ENCODE peak calls at places on chromosomes 11 and 22, in nine cellular contexts. One of them, this sample, is unnamed.

GRCh38 chr11:3609416-3610265 is 32.2 kb downstream of the ART5 start:
- DNase-seq in right lobe of liver: no peak
- DNase-seq in activated CD8-positive, alpha-beta memory T cell treated with anti-CD3 and anti-CD28 coated beads, Interleukin-2, amount 10 ng/mL, durations not matched to agents 7 days and 5 days: no peak
- DNase-seq in GM12865: peak; percentile 46
- DNase-seq in fibroblast of pulmonary artery: peak; percentile 57
- DNase-seq in osteocyte: no peak
- DNase-seq in activated T-cell treated with anti-CD3 and anti-CD28 coated beads for 24 hours: peak; percentile 16
- DNase-seq in stimulated activated CD4-positive, alpha-beta T cell treated with anti-CD3 and anti-CD28 coated beads, Interleukin-1b, Interleukin-23, amount 100 ng/mL, for 1 hour: no peak
- DNase-seq in fibroblast of gingiva: no peak
- DNase-seq in this sample: no peak

GRCh38 chr11:105588001-105588400 is 21.9 kb upstream of the GRIA4 start:
- DNase-seq in GM12865: no peak
- DNase-seq in activated T-cell treated with anti-CD3 and anti-CD28 coated beads for 24 hours: no peak
- DNase-seq in stimulated activated CD4-positive, alpha-beta T cell treated with anti-CD3 and anti-CD28 coated beads, Interleukin-1b, Interleukin-23, amount 100 ng/mL, for 1 hour: no peak
- DNase-seq in osteocyte: no peak
- DNase-seq in fibroblast of gingiva: no peak
- DNase-seq in right lobe of liver: no peak
- DNase-seq in activated CD8-positive, alpha-beta memory T cell treated with anti-CD3 and anti-CD28 coated beads, Interleukin-2, amount 10 ng/mL, durations not matched to agents 7 days and 5 days: no peak
- DNase-seq in fibroblast of pulmonary artery: peak; percentile 49
- DNase-seq in this sample: no peak

GRCh38 chr11:113554531-113554930 is 79.3 kb upstream of the DRD2 start:
- DNase-seq in osteocyte: no peak
- DNase-seq in fibroblast of pulmonary artery: no peak
- DNase-seq in GM12865: peak; percentile 4
- DNase-seq in activated CD8-positive, alpha-beta memory T cell treated with anti-CD3 and anti-CD28 coated beads, Interleukin-2, amount 10 ng/mL, durations not matched to agents 7 days and 5 days: no peak
- DNase-seq in stimulated activated CD4-positive, alpha-beta T cell treated with anti-CD3 and anti-CD28 coated beads, Interleukin-1b, Interleukin-23, amount 100 ng/mL, for 1 hour: no peak
- DNase-seq in activated T-cell treated with anti-CD3 and anti-CD28 coated beads for 24 hours: no peak
- DNase-seq in fibroblast of gingiva: no peak
- DNase-seq in right lobe of liver: no peak
- DNase-seq in this sample: no peak

GRCh38 chr22:20629401-20629800 is 122.0 kb downstream of the MED15 start:
- DNase-seq in stimulated activated CD4-positive, alpha-beta T cell treated with anti-CD3 and anti-CD28 coated beads, Interleukin-1b, Interleukin-23, amount 100 ng/mL, for 1 hour: no peak
- DNase-seq in right lobe of liver: no peak
- DNase-seq in fibroblast of gingiva: no peak
- DNase-seq in GM12865: no peak
- DNase-seq in osteocyte: no peak
- DNase-seq in activated T-cell treated with anti-CD3 and anti-CD28 coated beads for 24 hours: no peak
- DNase-seq in activated CD8-positive, alpha-beta memory T cell treated with anti-CD3 and anti-CD28 coated beads, Interleukin-2, amount 10 ng/mL, durations not matched to agents 7 days and 5 days: no peak
- DNase-seq in fibroblast of pulmonary artery: no peak
- DNase-seq in this sample: no peak

GRCh38 chr11:32244453-32244852 is 153.6 kb downstream of the RCN1 start:
- DNase-seq in fibroblast of pulmonary artery: no peak
- DNase-seq in activated CD8-positive, alpha-beta memory T cell treated with anti-CD3 and anti-CD28 coated beads, Interleukin-2, amount 10 ng/mL, durations not matched to agents 7 days and 5 days: no peak
- DNase-seq in activated T-cell treated with anti-CD3 and anti-CD28 coated beads for 24 hours: no peak
- DNase-seq in GM12865: no peak
- DNase-seq in osteocyte: no peak
- DNase-seq in right lobe of liver: no peak
- DNase-seq in fibroblast of gingiva: no peak
- DNase-seq in stimulated activated CD4-positive, alpha-beta T cell treated with anti-CD3 and anti-CD28 coated beads, Interleukin-1b, Interleukin-23, amount 100 ng/mL, for 1 hour: no peak
- DNase-seq in this sample: no peak

GRCh38 chr22:37454857-37455686 is 27.8 kb upstream of the ELFN2 start:
- DNase-seq in stimulated activated CD4-positive, alpha-beta T cell treated with anti-CD3 and anti-CD28 coated beads, Interleukin-1b, Interleukin-23, amount 100 ng/mL, for 1 hour: no peak
- DNase-seq in activated CD8-positive, alpha-beta memory T cell treated with anti-CD3 and anti-CD28 coated beads, Interleukin-2, amount 10 ng/mL, durations not matched to agents 7 days and 5 days: no peak
- DNase-seq in GM12865: no peak
- DNase-seq in fibroblast of pulmonary artery: peak; percentile 90
- DNase-seq in osteocyte: no peak
- DNase-seq in right lobe of liver: no peak
- DNase-seq in fibroblast of gingiva: peak; percentile 33
- DNase-seq in activated T-cell treated with anti-CD3 and anti-CD28 coated beads for 24 hours: no peak
- DNase-seq in this sample: no peak

GRCh38 chr11:95456704-95457491 is 225.9 kb upstream of the SESN3 start:
- DNase-seq in stimulated activated CD4-positive, alpha-beta T cell treated with anti-CD3 and anti-CD28 coated beads, Interleukin-1b, Interleukin-23, amount 100 ng/mL, for 1 hour: no peak
- DNase-seq in osteocyte: no peak
- DNase-seq in fibroblast of gingiva: no peak
- DNase-seq in activated CD8-positive, alpha-beta memory T cell treated with anti-CD3 and anti-CD28 coated beads, Interleukin-2, amount 10 ng/mL, durations not matched to agents 7 days and 5 days: no peak
- DNase-seq in right lobe of liver: no peak
- DNase-seq in fibroblast of pulmonary artery: peak; percentile 82
- DNase-seq in activated T-cell treated with anti-CD3 and anti-CD28 coated beads for 24 hours: no peak
- DNase-seq in GM12865: no peak
- DNase-seq in this sample: no peak

GRCh38 chr11:114350022-114350421 is 50.3 kb downstream of the C11orf71 start:
- DNase-seq in fibroblast of pulmonary artery: no peak
- DNase-seq in activated T-cell treated with anti-CD3 and anti-CD28 coated beads for 24 hours: no peak
- DNase-seq in osteocyte: no peak
- DNase-seq in right lobe of liver: no peak
- DNase-seq in GM12865: no peak
- DNase-seq in stimulated activated CD4-positive, alpha-beta T cell treated with anti-CD3 and anti-CD28 coated beads, Interleukin-1b, Interleukin-23, amount 100 ng/mL, for 1 hour: no peak
- DNase-seq in fibroblast of gingiva: no peak
- DNase-seq in activated CD8-positive, alpha-beta memory T cell treated with anti-CD3 and anti-CD28 coated beads, Interleukin-2, amount 10 ng/mL, durations not matched to agents 7 days and 5 days: no peak
- DNase-seq in this sample: no peak

GRCh38 chr22:35861451-35861850 is 143.8 kb downstream of the APOL5 start:
- DNase-seq in fibroblast of gingiva: no peak
- DNase-seq in osteocyte: no peak
- DNase-seq in right lobe of liver: no peak
- DNase-seq in stimulated activated CD4-positive, alpha-beta T cell treated with anti-CD3 and anti-CD28 coated beads, Interleukin-1b, Interleukin-23, amount 100 ng/mL, for 1 hour: no peak
- DNase-seq in fibroblast of pulmonary artery: no peak
- DNase-seq in activated CD8-positive, alpha-beta memory T cell treated with anti-CD3 and anti-CD28 coated beads, Interleukin-2, amount 10 ng/mL, durations not matched to agents 7 days and 5 days: no peak
- DNase-seq in GM12865: peak; percentile 12
- DNase-seq in activated T-cell treated with anti-CD3 and anti-CD28 coated beads for 24 hours: no peak
- DNase-seq in this sample: no peak

GRCh38 chr11:119991669-119992068 is 146.2 kb downstream of the TRIM29 start:
- DNase-seq in fibroblast of pulmonary artery: no peak
- DNase-seq in activated T-cell treated with anti-CD3 and anti-CD28 coated beads for 24 hours: no peak
- DNase-seq in osteocyte: no peak
- DNase-seq in stimulated activated CD4-positive, alpha-beta T cell treated with anti-CD3 and anti-CD28 coated beads, Interleukin-1b, Interleukin-23, amount 100 ng/mL, for 1 hour: no peak
- DNase-seq in activated CD8-positive, alpha-beta memory T cell treated with anti-CD3 and anti-CD28 coated beads, Interleukin-2, amount 10 ng/mL, durations not matched to agents 7 days and 5 days: no peak
- DNase-seq in fibroblast of gingiva: no peak
- DNase-seq in right lobe of liver: no peak
- DNase-seq in GM12865: no peak
- DNase-seq in this sample: no peak

GRCh38 chr11:90392692-90393091 is 169.8 kb upstream of the CHORDC1 start:
- DNase-seq in activated CD8-positive, alpha-beta memory T cell treated with anti-CD3 and anti-CD28 coated beads, Interleukin-2, amount 10 ng/mL, durations not matched to agents 7 days and 5 days: no peak
- DNase-seq in osteocyte: no peak
- DNase-seq in right lobe of liver: no peak
- DNase-seq in stimulated activated CD4-positive, alpha-beta T cell treated with anti-CD3 and anti-CD28 coated beads, Interleukin-1b, Interleukin-23, amount 100 ng/mL, for 1 hour: no peak
- DNase-seq in fibroblast of gingiva: no peak
- DNase-seq in GM12865: no peak
- DNase-seq in activated T-cell treated with anti-CD3 and anti-CD28 coated beads for 24 hours: no peak
- DNase-seq in fibroblast of pulmonary artery: no peak
- DNase-seq in this sample: no peak

GRCh38 chr22:38820021-38820420 is 23.8 kb downstream of the NPTXR start:
- DNase-seq in activated CD8-positive, alpha-beta memory T cell treated with anti-CD3 and anti-CD28 coated beads, Interleukin-2, amount 10 ng/mL, durations not matched to agents 7 days and 5 days: no peak
- DNase-seq in osteocyte: no peak
- DNase-seq in right lobe of liver: peak; percentile 22
- DNase-seq in fibroblast of gingiva: no peak
- DNase-seq in stimulated activated CD4-positive, alpha-beta T cell treated with anti-CD3 and anti-CD28 coated beads, Interleukin-1b, Interleukin-23, amount 100 ng/mL, for 1 hour: no peak
- DNase-seq in fibroblast of pulmonary artery: no peak
- DNase-seq in activated T-cell treated with anti-CD3 and anti-CD28 coated beads for 24 hours: no peak
- DNase-seq in GM12865: no peak
- DNase-seq in this sample: no peak

GRCh38 chr11:452203-452744 is 2.2 kb downstream of the PTDSS2 start:
- DNase-seq in stimulated activated CD4-positive, alpha-beta T cell treated with anti-CD3 and anti-CD28 coated beads, Interleukin-1b, Interleukin-23, amount 100 ng/mL, for 1 hour: no peak
- DNase-seq in activated T-cell treated with anti-CD3 and anti-CD28 coated beads for 24 hours: no peak
- DNase-seq in GM12865: no peak
- DNase-seq in activated CD8-positive, alpha-beta memory T cell treated with anti-CD3 and anti-CD28 coated beads, Interleukin-2, amount 10 ng/mL, durations not matched to agents 7 days and 5 days: no peak
- DNase-seq in fibroblast of pulmonary artery: no peak
- DNase-seq in fibroblast of gingiva: no peak
- DNase-seq in right lobe of liver: no peak
- DNase-seq in osteocyte: no peak
- DNase-seq in this sample: no peak

GRCh38 chr11:27626938-27627586 is 73.2 kb downstream of the BDNF start:
- DNase-seq in fibroblast of gingiva: no peak
- DNase-seq in right lobe of liver: no peak
- DNase-seq in fibroblast of pulmonary artery: no peak
- DNase-seq in activated CD8-positive, alpha-beta memory T cell treated with anti-CD3 and anti-CD28 coated beads, Interleukin-2, amount 10 ng/mL, durations not matched to agents 7 days and 5 days: no peak
- DNase-seq in stimulated activated CD4-positive, alpha-beta T cell treated with anti-CD3 and anti-CD28 coated beads, Interleukin-1b, Interleukin-23, amount 100 ng/mL, for 1 hour: no peak
- DNase-seq in osteocyte: no peak
- DNase-seq in activated T-cell treated with anti-CD3 and anti-CD28 coated beads for 24 hours: no peak
- DNase-seq in GM12865: no peak
- DNase-seq in this sample: no peak

GRCh38 chr22:17112491-17113042 is 8.6 kb downstream of the TMEM121B start:
- DNase-seq in activated CD8-positive, alpha-beta memory T cell treated with anti-CD3 and anti-CD28 coated beads, Interleukin-2, amount 10 ng/mL, durations not matched to agents 7 days and 5 days: no peak
- DNase-seq in fibroblast of pulmonary artery: no peak
- DNase-seq in right lobe of liver: no peak
- DNase-seq in fibroblast of gingiva: no peak
- DNase-seq in osteocyte: no peak
- DNase-seq in GM12865: no peak
- DNase-seq in activated T-cell treated with anti-CD3 and anti-CD28 coated beads for 24 hours: no peak
- DNase-seq in stimulated activated CD4-positive, alpha-beta T cell treated with anti-CD3 and anti-CD28 coated beads, Interleukin-1b, Interleukin-23, amount 100 ng/mL, for 1 hour: no peak
- DNase-seq in this sample: no peak

GRCh38 chr22:49423125-49423650 is 404.5 kb downstream of the BRD1 start:
- DNase-seq in stimulated activated CD4-positive, alpha-beta T cell treated with anti-CD3 and anti-CD28 coated beads, Interleukin-1b, Interleukin-23, amount 100 ng/mL, for 1 hour: no peak
- DNase-seq in activated T-cell treated with anti-CD3 and anti-CD28 coated beads for 24 hours: no peak
- DNase-seq in GM12865: no peak
- DNase-seq in osteocyte: peak; percentile 78
- DNase-seq in fibroblast of pulmonary artery: no peak
- DNase-seq in activated CD8-positive, alpha-beta memory T cell treated with anti-CD3 and anti-CD28 coated beads, Interleukin-2, amount 10 ng/mL, durations not matched to agents 7 days and 5 days: no peak
- DNase-seq in right lobe of liver: no peak
- DNase-seq in fibroblast of gingiva: no peak
- DNase-seq in this sample: no peak

GRCh38 chr22:17655289-17655688 is 16.7 kb downstream of the BCL2L13 start:
- DNase-seq in fibroblast of gingiva: peak; percentile 9
- DNase-seq in right lobe of liver: peak; percentile 87
- DNase-seq in GM12865: no peak
- DNase-seq in activated T-cell treated with anti-CD3 and anti-CD28 coated beads for 24 hours: no peak
- DNase-seq in activated CD8-positive, alpha-beta memory T cell treated with anti-CD3 and anti-CD28 coated beads, Interleukin-2, amount 10 ng/mL, durations not matched to agents 7 days and 5 days: no peak
- DNase-seq in osteocyte: no peak
- DNase-seq in stimulated activated CD4-positive, alpha-beta T cell treated with anti-CD3 and anti-CD28 coated beads, Interleukin-1b, Interleukin-23, amount 100 ng/mL, for 1 hour: no peak
- DNase-seq in fibroblast of pulmonary artery: no peak
- DNase-seq in this sample: no peak

GRCh38 chr11:84558085-84558905 is 1068.8 kb downstream of the DLG2 start:
- DNase-seq in osteocyte: no peak
- DNase-seq in activated T-cell treated with anti-CD3 and anti-CD28 coated beads for 24 hours: no peak
- DNase-seq in stimulated activated CD4-positive, alpha-beta T cell treated with anti-CD3 and anti-CD28 coated beads, Interleukin-1b, Interleukin-23, amount 100 ng/mL, for 1 hour: no peak
- DNase-seq in fibroblast of pulmonary artery: peak; percentile 66
- DNase-seq in fibroblast of gingiva: peak; percentile 36
- DNase-seq in activated CD8-positive, alpha-beta memory T cell treated with anti-CD3 and anti-CD28 coated beads, Interleukin-2, amount 10 ng/mL, durations not matched to agents 7 days and 5 days: no peak
- DNase-seq in GM12865: peak; percentile 54
- DNase-seq in right lobe of liver: no peak
- DNase-seq in this sample: no peak

GRCh38 chr11:64564947-64565889 is 25.8 kb upstream of the SLC22A12 start:
- DNase-seq in activated CD8-positive, alpha-beta memory T cell treated with anti-CD3 and anti-CD28 coated beads, Interleukin-2, amount 10 ng/mL, durations not matched to agents 7 days and 5 days: no peak
- DNase-seq in right lobe of liver: peak; percentile 42
- DNase-seq in fibroblast of gingiva: no peak
- DNase-seq in GM12865: no peak
- DNase-seq in activated T-cell treated with anti-CD3 and anti-CD28 coated beads for 24 hours: no peak
- DNase-seq in fibroblast of pulmonary artery: no peak
- DNase-seq in osteocyte: no peak
- DNase-seq in stimulated activated CD4-positive, alpha-beta T cell treated with anti-CD3 and anti-CD28 coated beads, Interleukin-1b, Interleukin-23, amount 100 ng/mL, for 1 hour: no peak
- DNase-seq in this sample: no peak

GRCh38 chr11:117096140-117096972 is 1.9 kb downstream of the SIK3 start:
- DNase-seq in fibroblast of gingiva: no peak
- DNase-seq in osteocyte: no peak
- DNase-seq in activated CD8-positive, alpha-beta memory T cell treated with anti-CD3 and anti-CD28 coated beads, Interleukin-2, amount 10 ng/mL, durations not matched to agents 7 days and 5 days: peak; percentile 57
- DNase-seq in stimulated activated CD4-positive, alpha-beta T cell treated with anti-CD3 and anti-CD28 coated beads, Interleukin-1b, Interleukin-23, amount 100 ng/mL, for 1 hour: no peak
- DNase-seq in fibroblast of pulmonary artery: no peak
- DNase-seq in right lobe of liver: peak; percentile 65
- DNase-seq in GM12865: peak; percentile 89
- DNase-seq in activated T-cell treated with anti-CD3 and anti-CD28 coated beads for 24 hours: no peak
- DNase-seq in this sample: no peak

GRCh38 chr11:12952094-12952493 is 57.0 kb upstream of the RASSF10 start:
- DNase-seq in fibroblast of gingiva: no peak
- DNase-seq in osteocyte: no peak
- DNase-seq in right lobe of liver: no peak
- DNase-seq in activated CD8-positive, alpha-beta memory T cell treated with anti-CD3 and anti-CD28 coated beads, Interleukin-2, amount 10 ng/mL, durations not matched to agents 7 days and 5 days: no peak
- DNase-seq in stimulated activated CD4-positive, alpha-beta T cell treated with anti-CD3 and anti-CD28 coated beads, Interleukin-1b, Interleukin-23, amount 100 ng/mL, for 1 hour: no peak
- DNase-seq in GM12865: no peak
- DNase-seq in activated T-cell treated with anti-CD3 and anti-CD28 coated beads for 24 hours: no peak
- DNase-seq in fibroblast of pulmonary artery: no peak
- DNase-seq in this sample: no peak

GRCh38 chr11:112962854-112963367 is 1.7 kb downstream of the NCAM1 start:
- DNase-seq in osteocyte: no peak
- DNase-seq in activated CD8-positive, alpha-beta memory T cell treated with anti-CD3 and anti-CD28 coated beads, Interleukin-2, amount 10 ng/mL, durations not matched to agents 7 days and 5 days: no peak
- DNase-seq in right lobe of liver: peak; percentile 54
- DNase-seq in fibroblast of gingiva: no peak
- DNase-seq in activated T-cell treated with anti-CD3 and anti-CD28 coated beads for 24 hours: no peak
- DNase-seq in stimulated activated CD4-positive, alpha-beta T cell treated with anti-CD3 and anti-CD28 coated beads, Interleukin-1b, Interleukin-23, amount 100 ng/mL, for 1 hour: no peak
- DNase-seq in GM12865: no peak
- DNase-seq in fibroblast of pulmonary artery: no peak
- DNase-seq in this sample: no peak

GRCh38 chr22:46045459-46046298 is 68.7 kb upstream of the WNT7B start:
- DNase-seq in fibroblast of pulmonary artery: no peak
- DNase-seq in fibroblast of gingiva: no peak
- DNase-seq in GM12865: no peak
- DNase-seq in activated CD8-positive, alpha-beta memory T cell treated with anti-CD3 and anti-CD28 coated beads, Interleukin-2, amount 10 ng/mL, durations not matched to agents 7 days and 5 days: no peak
- DNase-seq in osteocyte: no peak
- DNase-seq in stimulated activated CD4-positive, alpha-beta T cell treated with anti-CD3 and anti-CD28 coated beads, Interleukin-1b, Interleukin-23, amount 100 ng/mL, for 1 hour: no peak
- DNase-seq in right lobe of liver: peak; percentile 81
- DNase-seq in activated T-cell treated with anti-CD3 and anti-CD28 coated beads for 24 hours: no peak
- DNase-seq in this sample: no peak

GRCh38 chr11:66686801-66687750 is 9.4 kb upstream of the RBM4B start:
- DNase-seq in stimulated activated CD4-positive, alpha-beta T cell treated with anti-CD3 and anti-CD28 coated beads, Interleukin-1b, Interleukin-23, amount 100 ng/mL, for 1 hour: no peak
- DNase-seq in osteocyte: no peak
- DNase-seq in fibroblast of pulmonary artery: no peak
- DNase-seq in activated T-cell treated with anti-CD3 and anti-CD28 coated beads for 24 hours: no peak
- DNase-seq in GM12865: no peak
- DNase-seq in fibroblast of gingiva: no peak
- DNase-seq in right lobe of liver: no peak
- DNase-seq in activated CD8-positive, alpha-beta memory T cell treated with anti-CD3 and anti-CD28 coated beads, Interleukin-2, amount 10 ng/mL, durations not matched to agents 7 days and 5 days: no peak
- DNase-seq in this sample: no peak

GRCh38 chr22:41482319-41482935 is 13.5 kb downstream of the ACO2 start:
- DNase-seq in GM12865: peak; percentile 35
- DNase-seq in activated CD8-positive, alpha-beta memory T cell treated with anti-CD3 and anti-CD28 coated beads, Interleukin-2, amount 10 ng/mL, durations not matched to agents 7 days and 5 days: no peak
- DNase-seq in fibroblast of pulmonary artery: peak; percentile 13
- DNase-seq in fibroblast of gingiva: no peak
- DNase-seq in activated T-cell treated with anti-CD3 and anti-CD28 coated beads for 24 hours: no peak
- DNase-seq in osteocyte: no peak
- DNase-seq in right lobe of liver: no peak
- DNase-seq in stimulated activated CD4-positive, alpha-beta T cell treated with anti-CD3 and anti-CD28 coated beads, Interleukin-1b, Interleukin-23, amount 100 ng/mL, for 1 hour: no peak
- DNase-seq in this sample: no peak

GRCh38 chr11:33721291-33721840 is 14.9 kb downstream of the CD59 start:
- DNase-seq in activated CD8-positive, alpha-beta memory T cell treated with anti-CD3 and anti-CD28 coated beads, Interleukin-2, amount 10 ng/mL, durations not matched to agents 7 days and 5 days: no peak
- DNase-seq in right lobe of liver: no peak
- DNase-seq in osteocyte: no peak
- DNase-seq in GM12865: no peak
- DNase-seq in activated T-cell treated with anti-CD3 and anti-CD28 coated beads for 24 hours: no peak
- DNase-seq in fibroblast of gingiva: peak; percentile 45
- DNase-seq in fibroblast of pulmonary artery: peak; percentile 70
- DNase-seq in stimulated activated CD4-positive, alpha-beta T cell treated with anti-CD3 and anti-CD28 coated beads, Interleukin-1b, Interleukin-23, amount 100 ng/mL, for 1 hour: no peak
- DNase-seq in this sample: no peak

GRCh38 chr11:44784438-44784760 is 57.6 kb downstream of the TSPAN18 start:
- DNase-seq in right lobe of liver: no peak
- DNase-seq in activated T-cell treated with anti-CD3 and anti-CD28 coated beads for 24 hours: no peak
- DNase-seq in osteocyte: no peak
- DNase-seq in GM12865: no peak
- DNase-seq in stimulated activated CD4-positive, alpha-beta T cell treated with anti-CD3 and anti-CD28 coated beads, Interleukin-1b, Interleukin-23, amount 100 ng/mL, for 1 hour: no peak
- DNase-seq in activated CD8-positive, alpha-beta memory T cell treated with anti-CD3 and anti-CD28 coated beads, Interleukin-2, amount 10 ng/mL, durations not matched to agents 7 days and 5 days: no peak
- DNase-seq in fibroblast of pulmonary artery: no peak
- DNase-seq in fibroblast of gingiva: no peak
- DNase-seq in this sample: no peak

GRCh38 chr11:68177877-68178276 is 35.2 kb downstream of the KMT5B start:
- DNase-seq in osteocyte: no peak
- DNase-seq in activated CD8-positive, alpha-beta memory T cell treated with anti-CD3 and anti-CD28 coated beads, Interleukin-2, amount 10 ng/mL, durations not matched to agents 7 days and 5 days: no peak
- DNase-seq in right lobe of liver: no peak
- DNase-seq in fibroblast of pulmonary artery: no peak
- DNase-seq in activated T-cell treated with anti-CD3 and anti-CD28 coated beads for 24 hours: no peak
- DNase-seq in GM12865: no peak
- DNase-seq in fibroblast of gingiva: no peak
- DNase-seq in stimulated activated CD4-positive, alpha-beta T cell treated with anti-CD3 and anti-CD28 coated beads, Interleukin-1b, Interleukin-23, amount 100 ng/mL, for 1 hour: no peak
- DNase-seq in this sample: no peak

GRCh38 chr11:37171451-37171850 is 573.4 kb upstream of the RAG2 start:
- DNase-seq in fibroblast of pulmonary artery: peak; percentile 10
- DNase-seq in activated CD8-positive, alpha-beta memory T cell treated with anti-CD3 and anti-CD28 coated beads, Interleukin-2, amount 10 ng/mL, durations not matched to agents 7 days and 5 days: no peak
- DNase-seq in activated T-cell treated with anti-CD3 and anti-CD28 coated beads for 24 hours: no peak
- DNase-seq in right lobe of liver: no peak
- DNase-seq in osteocyte: no peak
- DNase-seq in GM12865: no peak
- DNase-seq in fibroblast of gingiva: no peak
- DNase-seq in stimulated activated CD4-positive, alpha-beta T cell treated with anti-CD3 and anti-CD28 coated beads, Interleukin-1b, Interleukin-23, amount 100 ng/mL, for 1 hour: no peak
- DNase-seq in this sample: no peak